ENCODE peak calls at places on chromosomes 2 and 18, in nine cellular contexts. U is activated T-helper 1 cell treated with anti-CD3 and anti-CD28 coated beads, Interleukin-2, amount 50 U/mL, for 16 hours; V is DMS 273 treated with DMSO at 0.1 percent for 48 hours; O is AG08396; K is effector CD4-positive, alpha-beta T cell; J is right cardiac atrium; W is AG09309; S is cardiac muscle cell; Y is activated effector memory CD4-positive, alpha-beta T cell treated with Interleukin-2 at 50 U/mL for 16 hours. N is an unnamed sample.

GRCh38 chr2:8148260-8148880 is 533.5 kb upstream of the ID2 start:
- DNase-seq in U (no peak), Y (no peak), W (peak; percentile 81), K (no peak), J (no peak), S (peak; percentile 77), V (no peak), O (peak; percentile 69), N (no peak)

GRCh38 chr2:214069254-214069653 is 341.6 kb upstream of the VWC2L start:
- DNase-seq in O (peak; percentile 73), V (peak; percentile 40), S (peak; percentile 82), Y (no peak), J (no peak), K (no peak), U (no peak), W (peak; percentile 82), N (no peak)

GRCh38 chr2:29628882-29629281 is 292.5 kb downstream of the ALK start:
- DNase-seq in J (no peak), W (no peak), V (peak; percentile 27), Y (no peak), O (no peak), U (no peak), S (peak; percentile 38), K (no peak), N (no peak)

GRCh38 chr2:133532919-133533318 is 35.3 kb downstream of the NCKAP5 start:
- DNase-seq in U (no peak), O (peak; percentile 12), Y (no peak), J (no peak), K (no peak), W (peak; percentile 25), S (peak; percentile 6), V (no peak), N (no peak)

GRCh38 chr2:27809761-27810241 is 38.3 kb downstream of the MRPL33 start:
- DNase-seq in S (peak; percentile 65), V (no peak), U (no peak), O (peak; percentile 26), Y (no peak), W (no peak), J (no peak), K (no peak), N (no peak)

GRCh38 chr2:70003093-70003830 is 41.8 kb upstream of the ASPRV1 start:
- DNase-seq in Y (no peak), U (no peak), K (no peak), S (no peak), O (no peak), V (no peak), J (no peak), W (no peak), N (no peak)

GRCh38 chr2:161237397-161238263 is 70.6 kb upstream of the PSMD14 start:
- DNase-seq in J (peak; percentile 80), K (peak; percentile 39), Y (peak; percentile 38), S (peak; percentile 58), V (peak; percentile 63), U (no peak), O (peak; percentile 60), W (no peak), N (peak; percentile 19)

GRCh38 chr2:184730288-184730687 is 132.0 kb downstream of the ZNF804A start:
- DNase-seq in J (no peak), V (no peak), O (no peak), Y (no peak), S (no peak), K (no peak), U (no peak), W (no peak), N (no peak)

GRCh38 chr2:158187908-158188307 is 86.2 kb downstream of the UPP2 start:
- DNase-seq in W (no peak), V (no peak), J (no peak), O (no peak), U (no peak), S (no peak), K (no peak), Y (no peak), N (no peak)

GRCh38 chr2:169641464-169641863 is 52.7 kb downstream of the CFAP210 start:
- DNase-seq in O (no peak), K (no peak), J (no peak), S (no peak), Y (no peak), U (no peak), W (no peak), V (no peak), N (no peak)

GRCh38 chr18:60372598-60372997 is at the start of gene MC4R:
- DNase-seq in W (peak; percentile 69), O (peak; percentile 29), S (peak; percentile 74), U (no peak), Y (no peak), K (no peak), J (peak; percentile 67), V (peak; percentile 96), N (no peak)

GRCh38 chr2:238286987-238287386 is 1.4 kb downstream of the PER2 start:
- DNase-seq in Y (no peak), U (no peak), W (no peak), S (no peak), V (no peak), J (no peak), O (no peak), K (no peak), N (no peak)

GRCh38 chr2:1510184-1510583 is 96.9 kb downstream of the TPO start:
- DNase-seq in K (no peak), Y (no peak), U (no peak), S (no peak), W (no peak), O (no peak), J (no peak), V (no peak), N (no peak)

GRCh38 chr2:127080941-127081769 is 25.8 kb downstream of the BIN1 start:
- DNase-seq in U (peak; percentile 18), J (no peak), S (no peak), W (no peak), O (no peak), K (peak; percentile 22), V (no peak), Y (peak; percentile 50), N (no peak)

GRCh38 chr2:204743368-204743960 is 198.2 kb downstream of the PARD3B start:
- DNase-seq in W (no peak), U (no peak), S (no peak), Y (no peak), O (no peak), K (no peak), V (no peak), J (no peak), N (no peak)

GRCh38 chr2:9207641-9208301 is 1.2 kb downstream of the ASAP2 start:
- DNase-seq in U (no peak), W (no peak), Y (no peak), V (no peak), S (no peak), K (no peak), O (peak; percentile 51), J (no peak), N (peak; percentile 26)

GRCh38 chr2:239049421-239050251 is 201.8 kb downstream of the TWIST2 start:
- DNase-seq in S (no peak), K (no peak), Y (no peak), J (no peak), V (no peak), W (no peak), U (no peak), O (peak; percentile 73), N (no peak)

GRCh38 chr2:189336276-189336975 is 104.8 kb upstream of the WDR75 start:
- DNase-seq in U (no peak), Y (no peak), O (no peak), S (no peak), K (no peak), V (no peak), W (no peak), J (no peak), N (no peak)

GRCh38 chr2:237532225-237532624 is 34.1 kb upstream of the PRLH start:
- DNase-seq in K (no peak), Y (no peak), J (no peak), W (no peak), S (no peak), U (no peak), V (no peak), O (no peak), N (no peak)

GRCh38 chr18:12839526-12840196 is 44.4 kb downstream of the PTPN2 start:
- DNase-seq in J (no peak), O (no peak), K (no peak), U (no peak), W (peak; percentile 31), Y (no peak), S (peak; percentile 64), V (no peak), N (no peak)

GRCh38 chr2:200028998-200029397 is 73.6 kb downstream of the MAIP1 start:
- DNase-seq in K (no peak), J (no peak), Y (no peak), V (no peak), O (no peak), U (no peak), S (no peak), W (no peak), N (no peak)

GRCh38 chr2:53631313-53632125 is 136.1 kb upstream of the CHAC2 start:
- DNase-seq in K (no peak), Y (no peak), U (no peak), W (no peak), S (no peak), V (no peak), O (no peak), J (no peak), N (no peak)

GRCh38 chr2:240556553-240557100 is 1.2 kb downstream of the ANKMY1 start:
- DNase-seq in K (peak; percentile 60), J (peak; percentile 66), O (peak; percentile 55), V (no peak), Y (peak; percentile 65), S (peak; percentile 58), W (no peak), U (peak; percentile 59), N (peak; percentile 51)

GRCh38 chr2:109345653-109346165 is 216.7 kb downstream of the SH3RF3 start:
- DNase-seq in W (no peak), S (no peak), Y (no peak), J (no peak), V (no peak), K (no peak), O (no peak), U (no peak), N (no peak)

GRCh38 chr2:169029341-169029740 is 1.8 kb downstream of the ABCB11 start:
- DNase-seq in S (no peak), Y (no peak), O (no peak), U (no peak), W (no peak), J (no peak), V (no peak), K (no peak), N (no peak)

GRCh38 chr18:68796936-68797690 is 767 bp upstream of the CCDC102B start:
- DNase-seq in K (no peak), Y (no peak), V (no peak), O (peak; percentile 28), S (peak; percentile 83), J (peak; percentile 64), U (no peak), W (peak; percentile 75), N (no peak)

GRCh38 chr2:219887870-219888269 is 260.4 kb downstream of the SLC4A3 start:
- DNase-seq in Y (no peak), O (no peak), K (no peak), S (no peak), U (no peak), V (no peak), J (no peak), W (no peak), N (no peak)

GRCh38 chr18:63238711-63239110 is 80.9 kb downstream of the BCL2 start:
- DNase-seq in U (no peak), W (no peak), V (no peak), K (no peak), Y (no peak), O (no peak), S (no peak), J (no peak), N (no peak)

GRCh38 chr2:109238580-109238979 is 109.6 kb downstream of the SH3RF3 start:
- DNase-seq in W (peak; percentile 83), Y (no peak), J (peak; percentile 86), K (no peak), V (no peak), U (no peak), S (peak; percentile 97), O (peak; percentile 77), N (peak; percentile 31)

GRCh38 chr18:57627488-57627887 is 5.9 kb upstream of the NARS1 start:
- DNase-seq in V (no peak), W (no peak), Y (no peak), O (peak; percentile 56), S (peak; percentile 26), K (no peak), J (no peak), U (no peak), N (no peak)

GRCh38 chr2:126808929-126809328 is 89.8 kb upstream of the TEX51 start:
- DNase-seq in U (no peak), O (no peak), J (no peak), W (no peak), V (no peak), K (no peak), Y (no peak), S (no peak), N (no peak)

N was measured in GM12892.